ENCODE peak calls at places on chromosomes 1 and 21, in five cellular contexts. T is BJ, M is HFFc6, Z is testis, H is esophagus squamous epithelium. F is an unnamed sample.

GRCh38 chr1:18967066-18967690 is 10.7 kb upstream of the IFFO2 start:
- DNase-seq in H (no peak), M (no peak), T (no peak), Z (no peak), F (no peak)

GRCh38 chr1:212313616-212314015 is 28.4 kb downstream of the PPP2R5A start:
- DNase-seq in Z (no peak), M (peak), H (no peak), T (peak), F (peak)

GRCh38 chr1:48552420-48552819 is 80.4 kb upstream of the SPATA6 start:
- DNase-seq in M (no peak), T (no peak), Z (no peak), H (no peak), F (no peak)

GRCh38 chr1:77473690-77474089 is 191.9 kb downstream of the AK5 start:
- DNase-seq in Z (no peak), M (peak), H (no peak), T (peak), F (peak)

GRCh38 chr21:40686526-40686925 is 160.4 kb downstream of the DSCAM start:
- DNase-seq in M (no peak), Z (no peak), T (no peak), H (no peak), F (no peak)

GRCh38 chr1:35390600-35391494 is 122.3 kb downstream of the ZMYM4 start:
- DNase-seq in H (no peak), M (no peak), Z (no peak), T (no peak), F (peak)

GRCh38 chr1:24093762-24094161 is 18.2 kb downstream of the MYOM3 start:
- DNase-seq in M (no peak), Z (no peak), T (no peak), H (no peak), F (no peak)

GRCh38 chr1:223363057-223363855 is 720 bp downstream of the SUSD4 start:
- DNase-seq in Z (peak), M (no peak), H (no peak), T (no peak), F (no peak)

GRCh38 chr1:115761601-115762302 is 6.8 kb downstream of the CASQ2 start:
- DNase-seq in H (no peak), M (no peak), Z (no peak), T (no peak), F (no peak)

GRCh38 chr1:7726623-7727022 is 44.5 kb upstream of the VAMP3 start:
- DNase-seq in M (no peak), Z (peak), T (no peak), H (no peak), F (no peak)

GRCh38 chr1:34332996-34333395 is 156.3 kb downstream of the C1orf94 start:
- DNase-seq in H (no peak), T (no peak), Z (no peak), M (no peak), F (no peak)

GRCh38 chr1:192158181-192158580 is at the start of gene RGS18:
- DNase-seq in M (no peak), T (no peak), Z (no peak), H (no peak), F (no peak)

GRCh38 chr1:235624751-235625192 is 24.8 kb downstream of the GNG4 start:
- DNase-seq in H (no peak), T (no peak), Z (no peak), M (no peak), F (no peak)

GRCh38 chr1:108646661-108647269 is 14.1 kb downstream of the HENMT1 start:
- DNase-seq in T (peak), M (peak), Z (peak), H (peak), F (peak)

GRCh38 chr1:170730443-170730842 is 66.5 kb downstream of the PRRX1 start:
- DNase-seq in T (peak), Z (no peak), H (no peak), M (no peak), F (peak)

GRCh38 chr1:203473781-203474305 is 1.8 kb upstream of the PRELP start:
- DNase-seq in T (no peak), M (no peak), Z (no peak), H (no peak), F (no peak)

GRCh38 chr1:119648620-119649004 is 546 bp upstream of the ZNF697 start:
- DNase-seq in M (no peak), T (no peak), H (no peak), Z (no peak), F (no peak)

GRCh38 chr1:243977104-243977503 is 74.0 kb upstream of the ZBTB18 start:
- DNase-seq in Z (no peak), T (no peak), M (no peak), H (no peak), F (no peak)

GRCh38 chr1:117058810-117059209 is 1.3 kb upstream of the TTF2 start:
- DNase-seq in H (no peak), Z (no peak), M (no peak), T (no peak), F (no peak)

GRCh38 chr1:117059334-117059677 is 820 bp upstream of the TTF2 start:
- DNase-seq in H (no peak), Z (peak), M (no peak), T (no peak), F (no peak)

GRCh38 chr1:117061986-117062415 is 1.9 kb downstream of the TTF2 start:
- DNase-seq in T (no peak), M (peak), H (no peak), Z (no peak), F (no peak)

GRCh38 chr1:117060441-117061317 is 553 bp downstream of the TTF2 start:
- DNase-seq in Z (peak), T (no peak), M (peak), H (no peak), F (no peak)

GRCh38 chr1:117059678-117060440 is at the start of gene TTF2:
- DNase-seq in M (peak), T (peak), H (peak), Z (peak), F (peak)
- TF ChIP-seq CTCF in M (peak), T (peak), H (peak), Z (peak), F (peak)

DNA sequence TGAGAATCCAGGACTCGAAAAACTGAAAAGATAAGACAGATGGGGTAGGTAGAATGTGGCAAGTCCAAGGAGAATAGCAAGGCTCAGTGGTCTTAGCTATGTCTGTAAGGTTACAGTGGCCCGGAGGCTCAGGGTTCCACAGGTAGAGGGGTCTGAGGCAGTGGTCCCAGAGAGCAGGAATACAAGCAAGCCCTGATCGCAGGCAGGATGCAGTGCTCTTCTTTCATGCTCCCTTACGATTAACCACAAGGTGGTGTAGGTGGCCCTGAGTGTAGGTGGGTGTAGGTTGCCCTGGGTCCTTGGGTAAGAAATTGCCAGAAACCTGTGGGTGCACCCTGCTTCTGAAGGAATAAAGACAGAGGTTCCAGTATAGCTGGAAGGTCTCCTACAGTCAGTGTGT is 99.1 kb upstream of the RAB3GAP2 start:
- DNase-seq in M (no peak), H (no peak), T (no peak), Z (no peak), F (no peak)
- TF ChIP-seq CTCF in M (no peak), H (no peak), T (no peak), Z (no peak), F (no peak)

GRCh38 chr21:44443291-44443890 is 11.9 kb upstream of the LRRC3 start:
- DNase-seq in T (no peak), Z (no peak), H (no peak), M (no peak), F (no peak)
- TF ChIP-seq CTCF in T (no peak), Z (no peak), H (no peak), M (no peak), F (no peak)

DNA sequence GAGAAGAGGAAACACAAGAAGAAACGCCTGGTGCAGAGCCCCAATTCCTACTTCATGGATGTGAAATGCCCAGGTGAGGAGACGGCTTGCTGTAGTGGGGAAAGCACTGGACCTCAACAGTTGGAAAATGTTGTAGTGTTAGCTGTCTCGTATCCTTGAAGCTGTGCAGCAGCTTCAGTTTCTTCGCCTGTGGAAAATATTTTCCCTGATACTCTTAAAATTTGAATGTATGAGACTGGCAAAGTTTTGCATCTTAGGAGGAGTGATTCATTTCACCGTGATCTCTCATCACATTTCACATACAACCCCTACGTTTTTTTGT is 550 bp downstream of the RPS27 start:
- DNase-seq in T (no peak), M (no peak), H (no peak), Z (no peak), F (no peak)
- TF ChIP-seq CTCF in T (no peak), M (no peak), H (no peak), Z (no peak), F (no peak)

GRCh38 chr21:42711667-42712066 is 58.2 kb downstream of the PDE9A start:
- DNase-seq in T (no peak), M (no peak), Z (no peak), H (no peak), F (no peak)
- TF ChIP-seq CTCF in T (no peak), M (no peak), Z (no peak), H (no peak), F (no peak)

DNA sequence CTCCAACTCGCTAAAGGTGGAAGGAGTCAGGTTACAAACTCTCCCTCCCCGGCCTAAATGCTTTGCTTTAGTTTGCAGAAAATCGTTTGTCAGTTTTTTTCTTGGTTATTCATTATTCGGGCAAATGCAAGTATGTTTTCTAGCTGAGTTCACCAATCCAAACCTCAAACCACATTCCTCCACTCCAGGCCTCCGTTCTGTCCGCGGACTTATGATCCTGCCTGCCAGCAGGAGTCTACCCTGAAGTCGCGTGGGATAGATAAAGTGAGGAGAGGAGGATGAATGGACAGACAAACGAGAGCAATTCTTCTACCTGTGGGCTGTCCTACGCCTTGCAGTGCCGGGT is 1.3 kb downstream of the ADAMTS1 start:
- DNase-seq in Z (no peak), T (no peak), H (no peak), M (peak), F (no peak)
- TF ChIP-seq CTCF in Z (no peak), T (peak), H (no peak), M (no peak), F (no peak)

GRCh38 chr1:155504207-155504606 is 58.4 kb downstream of the ASH1L start:
- DNase-seq in Z (no peak), M (peak), H (no peak), T (no peak), F (peak)
- TF ChIP-seq CTCF in Z (no peak), M (peak), H (peak), T (peak), F (peak)

DNA sequence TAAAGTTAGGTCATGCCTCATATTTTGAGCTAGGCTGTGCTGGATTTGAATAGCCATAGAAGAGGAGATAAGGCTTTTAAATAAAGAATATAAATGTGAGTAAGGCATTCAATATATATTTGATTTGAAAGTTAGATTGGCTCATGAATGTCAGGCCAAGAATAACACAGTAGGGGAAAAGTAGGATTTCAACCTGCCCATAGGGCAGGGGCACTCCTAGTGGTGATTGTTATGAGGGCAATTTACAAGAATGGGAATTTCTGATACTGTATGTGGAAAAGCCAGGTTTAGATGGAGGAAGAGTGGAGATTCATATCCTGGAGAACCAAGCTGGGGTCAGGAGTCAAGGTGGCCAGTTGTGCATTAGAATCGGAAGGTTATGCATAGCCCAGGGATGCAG is 74.9 kb downstream of the DNAH14 start:
- DNase-seq in M (no peak), Z (no peak), T (no peak), H (no peak), F (no peak)
- TF ChIP-seq CTCF in M (peak), Z (no peak), T (peak), H (no peak), F (peak)

GRCh38 chr1:56758135-56758534 is 61.1 kb downstream of the FYB2 start:
- DNase-seq in H (no peak), T (no peak), M (no peak), Z (peak), F (no peak)
- TF ChIP-seq CTCF in H (no peak), T (no peak), M (no peak), Z (no peak), F (no peak)

GRCh38 chr1:30380625-30380984 is 342.8 kb downstream of the MATN1 start:
- DNase-seq in T (no peak), Z (no peak), H (no peak), M (no peak), F (no peak)
- TF ChIP-seq CTCF in T (no peak), Z (no peak), H (no peak), M (peak), F (no peak)